ENCODE peak calls at places on chromosomes 4 and X, in five cellular contexts. One of them, this sample, is unnamed.

GRCh38 chr4:136742330-136742729 is 790.0 kb downstream of the PCDH18 start:
- DNase-seq in nephron progenitor cell: no peak
- DNase-seq in thoracic aorta: no peak
- DNase-seq in sigmoid colon: no peak
- DNase-seq in neural crest cell: no peak
- DNase-seq in this sample: no peak

GRCh38 chr4:25154594-25155265 is 5.5 kb downstream of the SEPSECS start:
- DNase-seq in thoracic aorta: no peak
- DNase-seq in sigmoid colon: no peak
- DNase-seq in nephron progenitor cell: no peak
- DNase-seq in neural crest cell: no peak
- DNase-seq in this sample: no peak

GRCh38 chr4:120858776-120859175 is 63.8 kb downstream of the PRDM5 start:
- DNase-seq in thoracic aorta: no peak
- DNase-seq in nephron progenitor cell: no peak
- DNase-seq in sigmoid colon: no peak
- DNase-seq in neural crest cell: no peak
- DNase-seq in this sample: no peak

GRCh38 chr4:139167774-139168444 is 9.1 kb downstream of the ELF2 start:
- DNase-seq in sigmoid colon: no peak
- DNase-seq in nephron progenitor cell: no peak
- DNase-seq in thoracic aorta: no peak
- DNase-seq in neural crest cell: no peak
- DNase-seq in this sample: peak

GRCh38 chr4:138851626-138852443 is 163.7 kb upstream of the NOCT start:
- DNase-seq in neural crest cell: no peak
- DNase-seq in thoracic aorta: no peak
- DNase-seq in sigmoid colon: no peak
- DNase-seq in nephron progenitor cell: no peak
- DNase-seq in this sample: no peak

GRCh38 chr4:24595662-24596061 is 11.3 kb upstream of the DHX15 start:
- DNase-seq in neural crest cell: no peak
- DNase-seq in sigmoid colon: no peak
- DNase-seq in thoracic aorta: no peak
- DNase-seq in nephron progenitor cell: no peak
- DNase-seq in this sample: no peak

GRCh38 chr4:76090241-76090691 is 15.8 kb downstream of the ART3 start:
- DNase-seq in sigmoid colon: no peak
- DNase-seq in thoracic aorta: no peak
- DNase-seq in nephron progenitor cell: no peak
- DNase-seq in neural crest cell: no peak
- DNase-seq in this sample: peak

GRCh38 chrX:1463581-1464281 is 11.0 kb upstream of the ASMTL start:
- DNase-seq in sigmoid colon: peak
- DNase-seq in nephron progenitor cell: no peak
- DNase-seq in neural crest cell: no peak
- DNase-seq in thoracic aorta: no peak
- DNase-seq in this sample: no peak

GRCh38 chrX:65932173-65933084 is 107.5 kb downstream of the VSIG4 start:
- DNase-seq in thoracic aorta: no peak
- DNase-seq in sigmoid colon: no peak
- DNase-seq in nephron progenitor cell: peak
- DNase-seq in neural crest cell: peak
- DNase-seq in this sample: peak

GRCh38 chr4:94603170-94603747 is 151.5 kb downstream of the PDLIM5 start:
- DNase-seq in neural crest cell: no peak
- DNase-seq in sigmoid colon: no peak
- DNase-seq in thoracic aorta: peak
- DNase-seq in nephron progenitor cell: no peak
- DNase-seq in this sample: no peak

GRCh38 chr4:125832161-125832560 is 517.4 kb downstream of the FAT4 start:
- DNase-seq in neural crest cell: no peak
- DNase-seq in nephron progenitor cell: no peak
- DNase-seq in thoracic aorta: no peak
- DNase-seq in sigmoid colon: no peak
- DNase-seq in this sample: no peak

GRCh38 chrX:96004386-96004785 is 680.3 kb upstream of the DIAPH2 start:
- DNase-seq in neural crest cell: no peak
- DNase-seq in thoracic aorta: no peak
- DNase-seq in sigmoid colon: no peak
- DNase-seq in nephron progenitor cell: no peak
- DNase-seq in this sample: no peak

GRCh38 chr4:41176357-41176756 is 38.0 kb downstream of the APBB2 start:
- DNase-seq in neural crest cell: no peak
- DNase-seq in nephron progenitor cell: no peak
- DNase-seq in sigmoid colon: no peak
- DNase-seq in thoracic aorta: no peak
- DNase-seq in this sample: no peak

GRCh38 chr4:56959064-56959463 is 18.3 kb downstream of the NOA1 start:
- DNase-seq in nephron progenitor cell: no peak
- DNase-seq in neural crest cell: no peak
- DNase-seq in sigmoid colon: no peak
- DNase-seq in thoracic aorta: no peak
- DNase-seq in this sample: no peak

GRCh38 chrX:142428916-142429315 is 223.8 kb upstream of the MAGEC2 start:
- DNase-seq in sigmoid colon: no peak
- DNase-seq in thoracic aorta: no peak
- DNase-seq in neural crest cell: no peak
- DNase-seq in nephron progenitor cell: no peak
- DNase-seq in this sample: no peak

GRCh38 chr4:6334203-6334887 is 64.7 kb downstream of the WFS1 start:
- DNase-seq in nephron progenitor cell: no peak
- DNase-seq in neural crest cell: no peak
- DNase-seq in thoracic aorta: no peak
- DNase-seq in sigmoid colon: no peak
- DNase-seq in this sample: no peak

GRCh38 chrX:3631196-3631595 is 82.3 kb downstream of the PRKX start:
- DNase-seq in neural crest cell: no peak
- DNase-seq in nephron progenitor cell: no peak
- DNase-seq in sigmoid colon: no peak
- DNase-seq in thoracic aorta: no peak
- DNase-seq in this sample: no peak

GRCh38 chrX:22969416-22969815 is 30.3 kb upstream of the DDX53 start:
- DNase-seq in thoracic aorta: no peak
- DNase-seq in neural crest cell: no peak
- DNase-seq in sigmoid colon: no peak
- DNase-seq in nephron progenitor cell: no peak
- DNase-seq in this sample: no peak

GRCh38 chr4:114599231-114600065 is 841 bp downstream of the UGT8 start:
- DNase-seq in sigmoid colon: no peak
- DNase-seq in neural crest cell: peak
- DNase-seq in thoracic aorta: no peak
- DNase-seq in nephron progenitor cell: peak
- DNase-seq in this sample: peak

GRCh38 chr4:139666735-139667266 is 1.2 kb downstream of the MGST2 start:
- DNase-seq in neural crest cell: no peak
- DNase-seq in thoracic aorta: no peak
- DNase-seq in sigmoid colon: peak
- DNase-seq in nephron progenitor cell: peak
- DNase-seq in this sample: peak

GRCh38 chr4:123844374-123844773 is 447.8 kb downstream of the SPRY1 start:
- DNase-seq in neural crest cell: no peak
- DNase-seq in sigmoid colon: no peak
- DNase-seq in nephron progenitor cell: no peak
- DNase-seq in thoracic aorta: no peak
- DNase-seq in this sample: no peak

GRCh38 chr4:156598138-156598681 is 373.4 kb downstream of the PDGFC start:
- DNase-seq in sigmoid colon: no peak
- DNase-seq in thoracic aorta: no peak
- DNase-seq in neural crest cell: no peak
- DNase-seq in nephron progenitor cell: no peak
- DNase-seq in this sample: no peak

GRCh38 chrX:40090050-40090804 is 7.5 kb downstream of the BCOR start:
- DNase-seq in sigmoid colon: no peak
- DNase-seq in thoracic aorta: no peak
- DNase-seq in nephron progenitor cell: peak
- DNase-seq in neural crest cell: no peak
- DNase-seq in this sample: peak

GRCh38 chrX:68941385-68941952 is 112.6 kb downstream of the EFNB1 start:
- DNase-seq in neural crest cell: no peak
- DNase-seq in thoracic aorta: no peak
- DNase-seq in sigmoid colon: peak
- DNase-seq in nephron progenitor cell: no peak
- DNase-seq in this sample: no peak

GRCh38 chr4:148103647-148104355 is 338.4 kb downstream of the NR3C2 start:
- DNase-seq in sigmoid colon: no peak
- DNase-seq in nephron progenitor cell: no peak
- DNase-seq in neural crest cell: no peak
- DNase-seq in thoracic aorta: no peak
- DNase-seq in this sample: no peak

GRCh38 chr4:77481856-77482255 is 123.8 kb upstream of the CXCL13 start:
- DNase-seq in nephron progenitor cell: no peak
- DNase-seq in neural crest cell: no peak
- DNase-seq in thoracic aorta: no peak
- DNase-seq in sigmoid colon: no peak
- DNase-seq in this sample: no peak

GRCh38 chrX:2150722-2151121 is 350.1 kb downstream of the DHRSX start:
- DNase-seq in nephron progenitor cell: no peak
- DNase-seq in neural crest cell: no peak
- DNase-seq in thoracic aorta: no peak
- DNase-seq in sigmoid colon: no peak
- DNase-seq in this sample: no peak

GRCh38 chr4:146795721-146796120 is 149.9 kb downstream of the TTC29 start:
- DNase-seq in thoracic aorta: no peak
- DNase-seq in nephron progenitor cell: no peak
- DNase-seq in sigmoid colon: no peak
- DNase-seq in neural crest cell: no peak
- DNase-seq in this sample: no peak

GRCh38 chr4:128571747-128572146 is 237.8 kb upstream of the JADE1 start:
- DNase-seq in neural crest cell: no peak
- DNase-seq in nephron progenitor cell: no peak
- DNase-seq in thoracic aorta: no peak
- DNase-seq in sigmoid colon: peak
- DNase-seq in this sample: no peak

GRCh38 chr4:72744103-72744725 is 175.2 kb upstream of the ADAMTS3 start:
- DNase-seq in sigmoid colon: no peak
- DNase-seq in thoracic aorta: no peak
- DNase-seq in nephron progenitor cell: no peak
- DNase-seq in neural crest cell: no peak
- DNase-seq in this sample: no peak

GRCh38 chr4:152052431-152053057 is 291.7 kb upstream of the GATB start:
- DNase-seq in nephron progenitor cell: no peak
- DNase-seq in neural crest cell: no peak
- DNase-seq in thoracic aorta: no peak
- DNase-seq in sigmoid colon: no peak
- DNase-seq in this sample: no peak

DNA sequence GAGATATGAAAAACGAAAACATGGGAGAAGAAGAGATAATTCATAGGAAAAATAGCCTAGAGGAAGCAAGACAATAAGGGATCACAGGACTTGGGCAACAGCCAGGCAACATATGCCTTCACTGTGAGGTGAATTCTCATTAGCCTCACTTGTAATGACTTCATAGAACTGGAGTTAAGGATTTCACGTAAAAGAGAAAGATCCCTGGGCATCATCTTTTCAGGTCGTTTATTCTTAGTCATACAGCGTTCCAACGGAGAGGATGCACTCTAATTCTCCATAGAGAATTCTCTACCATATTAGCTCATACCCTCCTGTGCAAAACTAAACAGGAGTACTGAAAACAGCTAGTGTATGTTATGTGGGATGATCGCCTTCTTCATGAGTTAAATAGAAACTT is 1.4 kb downstream of the PRKG2 start:
- DNase-seq in sigmoid colon: no peak
- DNase-seq in thoracic aorta: no peak
- DNase-seq in neural crest cell: no peak
- DNase-seq in nephron progenitor cell: no peak
- DNase-seq in this sample: no peak
- TF ChIP-seq CTCF in sigmoid colon: no peak
- TF ChIP-seq CTCF in thoracic aorta: no peak
- TF ChIP-seq CTCF in neural crest cell: no peak
- TF ChIP-seq CTCF in nephron progenitor cell: no peak
- TF ChIP-seq CTCF in this sample: no peak

GRCh38 chr4:12679217-12679616 is 804.9 kb downstream of the RAB28 start:
- DNase-seq in nephron progenitor cell: no peak
- DNase-seq in neural crest cell: no peak
- DNase-seq in thoracic aorta: no peak
- DNase-seq in sigmoid colon: no peak
- DNase-seq in this sample: no peak
- TF ChIP-seq CTCF in nephron progenitor cell: peak
- TF ChIP-seq CTCF in neural crest cell: peak
- TF ChIP-seq CTCF in thoracic aorta: no peak
- TF ChIP-seq CTCF in sigmoid colon: no peak
- TF ChIP-seq CTCF in this sample: peak

DNA sequence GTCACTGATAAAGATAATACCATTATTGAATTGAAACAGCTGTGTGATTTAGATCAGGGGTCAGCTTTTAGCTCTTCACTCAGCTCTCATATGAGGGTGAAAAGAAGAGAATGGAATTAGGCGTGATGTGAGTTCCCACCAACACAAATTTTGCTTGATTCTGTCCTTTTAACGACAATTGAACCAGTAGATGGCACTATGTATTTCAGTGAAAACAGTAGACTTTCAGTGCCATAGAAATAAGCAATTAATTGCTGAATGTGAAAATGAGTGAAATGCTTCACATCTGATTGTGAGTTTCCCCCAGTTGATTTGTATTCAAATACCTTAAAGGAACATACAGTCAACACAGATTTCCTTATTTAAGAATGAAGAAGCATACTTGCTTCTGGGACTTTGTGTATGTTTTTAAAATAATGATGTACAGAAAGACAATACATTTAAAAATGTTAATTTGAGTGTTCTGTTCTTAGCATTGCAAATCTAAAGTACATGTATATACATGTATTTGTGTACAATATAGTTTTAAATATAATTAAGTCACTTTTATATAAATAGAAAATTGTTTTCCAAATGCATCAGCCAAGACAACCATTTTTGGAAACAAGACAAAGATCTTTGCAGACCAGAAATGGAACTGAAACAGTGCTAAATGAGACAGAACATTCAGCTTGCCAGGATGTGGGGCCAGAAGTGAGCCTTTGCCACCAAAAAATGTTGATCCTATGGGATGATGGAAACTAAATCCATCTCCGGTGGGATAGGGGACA is 178.8 kb downstream of the SNCA start:
- DNase-seq in thoracic aorta: no peak
- DNase-seq in neural crest cell: no peak
- DNase-seq in sigmoid colon: no peak
- DNase-seq in nephron progenitor cell: no peak
- DNase-seq in this sample: no peak
- TF ChIP-seq CTCF in thoracic aorta: no peak
- TF ChIP-seq CTCF in neural crest cell: peak
- TF ChIP-seq CTCF in sigmoid colon: no peak
- TF ChIP-seq CTCF in nephron progenitor cell: peak
- TF ChIP-seq CTCF in this sample: no peak

DNA sequence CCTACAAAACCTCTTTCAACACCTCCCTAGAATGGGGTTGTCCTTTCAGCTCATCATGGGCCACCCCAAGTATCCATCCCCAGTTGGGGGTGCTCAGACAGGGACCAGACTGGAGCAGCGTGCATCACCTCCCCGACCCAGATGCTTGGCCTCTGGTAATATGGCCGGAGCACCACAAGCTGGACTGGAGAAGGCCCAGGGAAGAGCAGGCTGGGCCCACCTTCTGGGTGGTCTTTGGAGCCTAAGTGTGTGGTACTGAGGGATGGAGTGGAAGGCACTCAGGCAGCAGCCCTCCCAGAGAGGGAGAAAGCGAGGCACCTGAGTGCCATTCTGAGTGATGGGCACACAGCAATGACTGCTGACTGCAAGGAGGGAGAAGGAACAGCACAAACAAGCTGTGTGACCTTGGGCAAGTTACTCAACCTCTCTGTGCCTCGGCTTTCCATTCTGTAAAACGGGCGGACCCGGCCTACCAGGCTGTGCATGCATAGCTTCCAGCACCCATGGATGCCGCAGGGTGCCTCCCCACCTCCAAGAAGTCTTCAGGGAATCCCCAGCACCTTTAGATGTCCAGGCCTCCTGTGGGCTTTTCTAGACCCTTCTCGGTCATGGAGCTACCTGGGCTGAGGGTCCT is 228.2 kb downstream of the AFAP1 start:
- DNase-seq in sigmoid colon: no peak
- DNase-seq in thoracic aorta: no peak
- DNase-seq in nephron progenitor cell: no peak
- DNase-seq in neural crest cell: no peak
- DNase-seq in this sample: no peak
- TF ChIP-seq CTCF in sigmoid colon: no peak
- TF ChIP-seq CTCF in thoracic aorta: no peak
- TF ChIP-seq CTCF in nephron progenitor cell: no peak
- TF ChIP-seq CTCF in neural crest cell: no peak
- TF ChIP-seq CTCF in this sample: no peak